ENCODE peak calls at places on chromosomes 6 and 20, in eight cellular contexts. W is PC-3; X is prostate gland; B is effector memory CD4-positive, alpha-beta T cell; S is pancreas; G is spleen; N is adrenal gland; Z is CD8-positive, alpha-beta memory T cell. A is an unnamed sample.

GRCh38 chr6:107173779-107174178 is 58.5 kb upstream of the BEND3 start:
- DNase-seq in G (no peak), S (no peak), Z (no peak), B (no peak), W (peak; percentile 11), X (no peak), N (no peak), A (no peak)

GRCh38 chr6:106849130-106849529 is 125.4 kb downstream of the CD24 start:
- DNase-seq in W (no peak), S (no peak), Z (no peak), G (no peak), X (no peak), B (no peak), N (no peak), A (no peak)

GRCh38 chr6:127190552-127190951 is 72.1 kb downstream of the RSPO3 start:
- DNase-seq in S (no peak), N (no peak), W (peak; percentile 41), X (no peak), B (no peak), G (no peak), Z (no peak), A (peak; percentile 6)

GRCh38 chr6:26607434-26608230 is 10.9 kb downstream of the ABT1 start:
- DNase-seq in S (no peak), Z (peak; percentile 65), G (no peak), X (peak; percentile 55), W (peak; percentile 78), N (peak; percentile 65), B (no peak), A (peak; percentile 74)

GRCh38 chr20:8094415-8094818 is 37.6 kb upstream of the PLCB1 start:
- DNase-seq in G (no peak), X (peak; percentile 96), W (peak; percentile 46), B (no peak), Z (no peak), S (no peak), N (peak; percentile 81), A (no peak)

GRCh38 chr6:157240059-157240959 is 83.0 kb downstream of the TMEM242 start:
- DNase-seq in X (peak; percentile 61), B (no peak), Z (no peak), N (no peak), W (peak; percentile 60), G (peak; percentile 61), S (no peak), A (peak; percentile 71)

GRCh38 chr6:87436435-87436834 is 28.7 kb downstream of the CFAP206 start:
- DNase-seq in Z (peak; percentile 59), B (no peak), N (peak; percentile 61), G (no peak), S (no peak), W (peak; percentile 63), X (peak; percentile 17), A (peak; percentile 29)

GRCh38 chr6:9848094-9848493 is 566.8 kb downstream of the TFAP2A start:
- DNase-seq in S (no peak), Z (no peak), G (no peak), X (no peak), W (peak; percentile 85), N (no peak), B (no peak), A (no peak)

GRCh38 chr6:110328231-110328630 is 29.9 kb downstream of the METTL24 start:
- DNase-seq in W (no peak), B (no peak), S (no peak), N (no peak), G (no peak), X (no peak), Z (no peak), A (no peak)

GRCh38 chr20:40551125-40551530 is 137.9 kb downstream of the MAFB start:
- DNase-seq in X (no peak), B (no peak), Z (no peak), G (no peak), N (peak; percentile 55), W (no peak), S (no peak), A (no peak)

GRCh38 chr6:151004415-151005024 is 139.0 kb downstream of the MTHFD1L start:
- DNase-seq in G (no peak), X (peak; percentile 34), N (no peak), S (no peak), Z (no peak), B (no peak), W (peak; percentile 91), A (peak; percentile 72)

GRCh38 chr20:4959582-4959981 is 41.7 kb downstream of the SLC23A2 start:
- DNase-seq in S (no peak), W (no peak), X (no peak), B (no peak), N (peak; percentile 53), Z (no peak), G (no peak), A (no peak)

GRCh38 chr6:169960531-169960890 is 209.1 kb downstream of the ERMARD start:
- DNase-seq in W (no peak), G (peak; percentile 73), Z (peak; percentile 15), S (no peak), X (no peak), N (no peak), B (no peak), A (no peak)

GRCh38 chr6:154111025-154111424 is 72.0 kb downstream of the OPRM1 start:
- DNase-seq in G (no peak), B (no peak), Z (no peak), W (peak; percentile 51), S (no peak), N (no peak), X (no peak), A (no peak)

GRCh38 chr6:154113392-154113791 is 74.4 kb downstream of the OPRM1 start:
- DNase-seq in Z (no peak), G (no peak), W (peak; percentile 24), N (no peak), X (no peak), S (no peak), B (no peak), A (no peak)

DNA sequence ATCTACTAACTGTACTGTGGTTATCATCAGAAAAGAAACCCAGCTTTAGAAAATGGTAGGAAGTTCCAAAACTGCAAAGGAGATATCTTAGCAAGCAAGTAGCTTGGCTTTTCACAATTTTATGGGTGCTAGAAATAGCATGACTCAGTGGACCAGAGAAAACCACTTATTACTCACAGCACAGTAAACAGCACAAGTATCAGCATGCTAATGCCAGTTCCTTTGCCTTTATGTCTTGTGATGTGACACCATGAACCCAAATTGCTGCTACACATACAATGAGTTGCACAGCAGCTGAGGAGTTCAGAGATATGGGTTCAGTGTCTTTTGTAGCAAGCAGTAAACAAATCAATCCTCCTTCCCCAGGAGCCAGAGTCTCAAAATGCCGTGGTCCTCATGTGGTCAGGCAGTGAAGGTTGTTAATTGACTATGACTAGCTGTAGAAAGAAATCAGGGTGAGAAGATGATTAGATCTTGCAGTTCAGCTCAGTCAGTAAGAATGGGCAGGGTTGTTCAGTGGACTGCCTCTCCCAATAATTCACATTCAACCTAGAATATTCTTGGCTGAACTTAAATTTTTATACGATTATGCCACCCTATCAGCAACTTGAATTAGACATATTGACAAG is 73.3 kb downstream of the OPRM1 start:
- DNase-seq in G (no peak), W (peak; percentile 80), Z (no peak), S (no peak), X (no peak), B (no peak), N (no peak), A (no peak)
- H3K27ac ChIP-seq in G (no peak overlapping the region), W (peak overlapping the region; percentile 29), Z (no peak overlapping the region), S (no peak overlapping the region), X (no peak overlapping the region), B (no peak overlapping the region), N (no peak overlapping the region), A (no peak overlapping the region)

GRCh38 chr20:36485286-36485685 is 56.0 kb upstream of the MYL9 start:
- DNase-seq in G (no peak), N (no peak), Z (no peak), B (no peak), X (no peak), S (no peak), W (no peak), A (no peak)
- H3K4me1 ChIP-seq in G (peaks cover 87% of the 10 kb centered on the region), N (peaks cover 43% of the 10 kb centered on the region), Z (no peaks in the 10 kb centered on the region), B (no peaks in the 10 kb centered on the region), X (peaks cover 14% of the 10 kb centered on the region), S (peaks cover 58% of the 10 kb centered on the region), W (peaks cover 16% of the 10 kb centered on the region), A (peaks cover 9% of the 10 kb centered on the region)

DNA sequence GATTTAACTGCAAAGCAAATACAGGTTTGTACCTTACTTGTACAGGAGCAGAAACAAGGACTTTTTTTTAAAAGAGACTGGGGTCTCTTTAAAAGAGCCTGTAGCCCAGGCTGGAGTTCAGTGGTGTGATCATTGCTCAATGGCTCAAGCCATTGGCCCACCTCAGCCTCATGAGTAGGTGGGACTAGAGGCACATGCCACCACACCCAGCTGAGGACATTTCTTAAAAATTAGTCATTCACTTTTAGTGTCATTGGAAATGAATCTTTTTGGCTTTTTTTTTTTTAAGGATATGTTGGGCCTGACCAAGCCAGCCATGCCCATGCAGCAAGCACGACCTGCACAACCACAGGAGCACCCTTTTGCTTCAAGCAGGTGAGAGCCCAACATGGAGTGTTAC is 16.9 kb downstream of the SEC23B start:
- DNase-seq in X (no peak), B (no peak), N (peak; percentile 31), W (peak; percentile 96), G (no peak), S (no peak), Z (no peak), A (no peak)
- H3K36me3 ChIP-seq in X (peaks cover 11% of the 10 kb centered on the region), B (peaks cover 48% of the 10 kb centered on the region), N (peaks cover 63% of the 10 kb centered on the region), W (peaks cover 49% of the 10 kb centered on the region), G (peaks cover 60% of the 10 kb centered on the region), S (peaks cover 25% of the 10 kb centered on the region), Z (peaks cover 34% of the 10 kb centered on the region), A (peaks cover 17% of the 10 kb centered on the region)

GRCh38 chr6:6686748-6687601 is 98.5 kb downstream of the LY86 start:
- DNase-seq in W (peak; percentile 99), N (peak; percentile 99), X (peak; percentile 69), G (peak; percentile 96), Z (no peak), S (peak; percentile 100), B (no peak), A (peak; percentile 99)
- H3K27ac ChIP-seq in W (peak overlapping the region; percentile 77), N (no peak overlapping the region), X (peak overlapping the region; percentile 49), G (peak overlapping the region; percentile 72), Z (peak overlapping the region; percentile 74), S (peak overlapping the region; percentile 66), B (no peak overlapping the region), A (peak overlapping the region; percentile 87)

DNA sequence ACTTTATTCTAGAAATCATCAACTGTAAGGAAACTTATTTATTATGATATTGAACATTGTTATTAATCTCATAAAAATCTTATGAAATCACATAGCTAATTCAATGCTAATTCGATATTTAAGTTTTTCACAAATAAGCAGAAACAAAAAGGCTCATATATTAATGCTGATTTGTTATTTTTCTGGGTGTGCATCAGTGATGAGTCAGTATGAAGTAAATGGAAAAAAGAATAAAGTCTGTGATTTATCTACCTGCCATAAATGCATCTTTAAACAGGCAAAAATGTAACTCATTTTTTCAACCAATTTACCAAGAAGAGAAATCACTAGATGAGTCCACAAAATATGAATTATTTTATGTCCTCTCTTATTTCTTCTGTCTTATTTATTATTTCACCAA is 253.5 kb downstream of the PTPRK start:
- DNase-seq in X (no peak), W (peak; percentile 19), S (no peak), B (no peak), Z (no peak), N (no peak), G (no peak), A (no peak)
- H3K4me1 ChIP-seq in X (no peaks in the 10 kb centered on the region), W (peaks cover 8% of the 10 kb centered on the region), S (no peaks in the 10 kb centered on the region), B (no peaks in the 10 kb centered on the region), Z (no peaks in the 10 kb centered on the region), N (no peaks in the 10 kb centered on the region), G (no peaks in the 10 kb centered on the region), A (no peaks in the 10 kb centered on the region)

A was measured in small intestine.